ENCODE peak calls at places on chromosomes 6 and 20, in four cellular contexts. One of them, this sample, is unnamed.

GRCh38 chr6:164133095-164133494 is 718.6 kb downstream of the QKI start:
- DNase-seq in NCI-H1105 treated with DMSO at 0.1 percent for 48 hours: no peak
- DNase-seq in T-helper 17 cell: no peak
- DNase-seq in neuronal stem cell: no peak
- DNase-seq in this sample: no peak

GRCh38 chr6:26030716-26031115 is 56.5 kb upstream of the HFE start:
- DNase-seq in NCI-H1105 treated with DMSO at 0.1 percent for 48 hours: no peak
- DNase-seq in T-helper 17 cell: no peak
- DNase-seq in neuronal stem cell: no peak
- DNase-seq in this sample: no peak

GRCh38 chr20:1871807-1872455 is 23.3 kb upstream of the SIRPA start:
- DNase-seq in NCI-H1105 treated with DMSO at 0.1 percent for 48 hours: no peak
- DNase-seq in T-helper 17 cell: no peak
- DNase-seq in neuronal stem cell: no peak
- DNase-seq in this sample: no peak

GRCh38 chr20:3383878-3384495 is 23.5 kb downstream of the DNAAF9 start:
- DNase-seq in NCI-H1105 treated with DMSO at 0.1 percent for 48 hours: no peak
- DNase-seq in T-helper 17 cell: no peak
- DNase-seq in neuronal stem cell: no peak
- DNase-seq in this sample: no peak

GRCh38 chr6:51120016-51120415 is 301.3 kb downstream of the TFAP2B start:
- DNase-seq in NCI-H1105 treated with DMSO at 0.1 percent for 48 hours: no peak
- DNase-seq in T-helper 17 cell: no peak
- DNase-seq in neuronal stem cell: no peak
- DNase-seq in this sample: no peak

GRCh38 chr20:45945678-45946148 is 11.2 kb downstream of the PCIF1 start:
- DNase-seq in NCI-H1105 treated with DMSO at 0.1 percent for 48 hours: no peak
- DNase-seq in T-helper 17 cell: no peak
- DNase-seq in neuronal stem cell: no peak
- DNase-seq in this sample: no peak

GRCh38 chr6:160160450-160160849 is 38.8 kb downstream of the SLC22A1 start:
- DNase-seq in NCI-H1105 treated with DMSO at 0.1 percent for 48 hours: no peak
- DNase-seq in T-helper 17 cell: no peak
- DNase-seq in neuronal stem cell: no peak
- DNase-seq in this sample: no peak

GRCh38 chr6:29005183-29005885 is at the start of gene ZNF311:
- DNase-seq in NCI-H1105 treated with DMSO at 0.1 percent for 48 hours: no peak
- DNase-seq in T-helper 17 cell: no peak
- DNase-seq in neuronal stem cell: no peak
- DNase-seq in this sample: no peak

GRCh38 chr20:19120011-19120410 is 92.4 kb upstream of the SLC24A3 start:
- DNase-seq in NCI-H1105 treated with DMSO at 0.1 percent for 48 hours: no peak
- DNase-seq in T-helper 17 cell: no peak
- DNase-seq in neuronal stem cell: no peak
- DNase-seq in this sample: no peak

GRCh38 chr6:53259860-53260580 is 88.7 kb downstream of the ELOVL5 start:
- DNase-seq in NCI-H1105 treated with DMSO at 0.1 percent for 48 hours: no peak
- DNase-seq in T-helper 17 cell: no peak
- DNase-seq in neuronal stem cell: no peak
- DNase-seq in this sample: no peak

GRCh38 chr6:73521351-73522254 is 771 bp upstream of the EEF1A1 start:
- DNase-seq in NCI-H1105 treated with DMSO at 0.1 percent for 48 hours: peak
- DNase-seq in T-helper 17 cell: peak
- DNase-seq in neuronal stem cell: no peak
- DNase-seq in this sample: no peak

GRCh38 chr20:14861028-14861699 is 523.8 kb upstream of the FLRT3 start:
- DNase-seq in NCI-H1105 treated with DMSO at 0.1 percent for 48 hours: no peak
- DNase-seq in T-helper 17 cell: no peak
- DNase-seq in neuronal stem cell: no peak
- DNase-seq in this sample: no peak

GRCh38 chr6:137033828-137034227 is 10.9 kb downstream of the IL20RA start:
- DNase-seq in NCI-H1105 treated with DMSO at 0.1 percent for 48 hours: no peak
- DNase-seq in T-helper 17 cell: no peak
- DNase-seq in neuronal stem cell: no peak
- DNase-seq in this sample: peak

GRCh38 chr6:165106261-165106660 is 203.1 kb downstream of the C6orf118 start:
- DNase-seq in NCI-H1105 treated with DMSO at 0.1 percent for 48 hours: no peak
- DNase-seq in T-helper 17 cell: no peak
- DNase-seq in neuronal stem cell: no peak
- DNase-seq in this sample: no peak

GRCh38 chr6:33991610-33992009 is 154.3 kb downstream of the GRM4 start:
- DNase-seq in NCI-H1105 treated with DMSO at 0.1 percent for 48 hours: no peak
- DNase-seq in T-helper 17 cell: no peak
- DNase-seq in neuronal stem cell: no peak
- DNase-seq in this sample: no peak

GRCh38 chr6:77341058-77341986 is 122.0 kb downstream of the HTR1B start:
- DNase-seq in NCI-H1105 treated with DMSO at 0.1 percent for 48 hours: no peak
- DNase-seq in T-helper 17 cell: no peak
- DNase-seq in neuronal stem cell: no peak
- DNase-seq in this sample: no peak

GRCh38 chr20:63351811-63352591 is 9.1 kb downstream of the CHRNA4 start:
- DNase-seq in NCI-H1105 treated with DMSO at 0.1 percent for 48 hours: peak
- DNase-seq in T-helper 17 cell: no peak
- DNase-seq in neuronal stem cell: no peak
- DNase-seq in this sample: no peak

GRCh38 chr20:36845288-36845969 is 30.5 kb upstream of the TLDC2 start:
- DNase-seq in NCI-H1105 treated with DMSO at 0.1 percent for 48 hours: no peak
- DNase-seq in T-helper 17 cell: no peak
- DNase-seq in neuronal stem cell: no peak
- DNase-seq in this sample: no peak

GRCh38 chr6:53119349-53119748 is 29.3 kb downstream of the GCM1 start:
- DNase-seq in NCI-H1105 treated with DMSO at 0.1 percent for 48 hours: no peak
- DNase-seq in T-helper 17 cell: no peak
- DNase-seq in neuronal stem cell: no peak
- DNase-seq in this sample: no peak

GRCh38 chr20:62638055-62638570 is 4.2 kb upstream of the SLCO4A1 start:
- DNase-seq in NCI-H1105 treated with DMSO at 0.1 percent for 48 hours: no peak
- DNase-seq in T-helper 17 cell: no peak
- DNase-seq in neuronal stem cell: no peak
- DNase-seq in this sample: no peak

GRCh38 chr6:150377211-150377781 is 8.5 kb downstream of the IYD start:
- DNase-seq in NCI-H1105 treated with DMSO at 0.1 percent for 48 hours: no peak
- DNase-seq in T-helper 17 cell: no peak
- DNase-seq in neuronal stem cell: peak
- DNase-seq in this sample: no peak

GRCh38 chr6:9439931-9440330 is 974.9 kb downstream of the TFAP2A start:
- DNase-seq in NCI-H1105 treated with DMSO at 0.1 percent for 48 hours: no peak
- DNase-seq in T-helper 17 cell: no peak
- DNase-seq in neuronal stem cell: no peak
- DNase-seq in this sample: no peak

GRCh38 chr6:42314571-42314950 is 96.9 kb upstream of the MRPS10 start:
- DNase-seq in NCI-H1105 treated with DMSO at 0.1 percent for 48 hours: no peak
- DNase-seq in T-helper 17 cell: no peak
- DNase-seq in neuronal stem cell: no peak
- DNase-seq in this sample: no peak

GRCh38 chr20:37934634-37935010 is 31.7 kb downstream of the VSTM2L start:
- DNase-seq in NCI-H1105 treated with DMSO at 0.1 percent for 48 hours: no peak
- DNase-seq in T-helper 17 cell: no peak
- DNase-seq in neuronal stem cell: no peak
- DNase-seq in this sample: no peak

GRCh38 chr20:62243906-62244515 is 5.7 kb downstream of the OSBPL2 start:
- DNase-seq in NCI-H1105 treated with DMSO at 0.1 percent for 48 hours: no peak
- DNase-seq in T-helper 17 cell: no peak
- DNase-seq in neuronal stem cell: no peak
- DNase-seq in this sample: no peak